ENCODE peak calls at places on chromosomes 3 and 15, in six cellular contexts. One of them, this sample, is unnamed.

GRCh38 chr15:58203537-58203936 is 65.4 kb downstream of the AQP9 start:
- DNase-seq in GM23248: peak; percentile 98
- DNase-seq in mesendoderm: no peak
- DNase-seq in AG04450: peak; percentile 96
- DNase-seq in caudate nucleus: no peak
- DNase-seq in dorsolateral prefrontal cortex: no peak
- DNase-seq in this sample: no peak

GRCh38 chr3:4313606-4314308 is 10.6 kb downstream of the SETMAR start:
- DNase-seq in mesendoderm: no peak
- DNase-seq in caudate nucleus: no peak
- DNase-seq in dorsolateral prefrontal cortex: no peak
- DNase-seq in AG04450: no peak
- DNase-seq in GM23248: no peak
- DNase-seq in this sample: no peak

GRCh38 chr3:141243295-141243707 is 11.7 kb downstream of the PXYLP1 start:
- DNase-seq in caudate nucleus: no peak
- DNase-seq in mesendoderm: peak; percentile 11
- DNase-seq in GM23248: peak; percentile 69
- DNase-seq in AG04450: no peak
- DNase-seq in dorsolateral prefrontal cortex: peak; percentile 50
- DNase-seq in this sample: peak; percentile 55

GRCh38 chr3:31533169-31533870 is 595 bp downstream of the STT3B start:
- DNase-seq in dorsolateral prefrontal cortex: peak; percentile 66
- DNase-seq in GM23248: peak; percentile 70
- DNase-seq in caudate nucleus: peak; percentile 22
- DNase-seq in mesendoderm: peak; percentile 47
- DNase-seq in AG04450: no peak
- DNase-seq in this sample: peak; percentile 58

GRCh38 chr15:80590772-80591355 is 104.2 kb upstream of the ABHD17C start:
- DNase-seq in AG04450: no peak
- DNase-seq in GM23248: no peak
- DNase-seq in caudate nucleus: no peak
- DNase-seq in dorsolateral prefrontal cortex: no peak
- DNase-seq in mesendoderm: no peak
- DNase-seq in this sample: no peak

GRCh38 chr3:194489736-194490612 is 3.2 kb upstream of the ATP13A3 start:
- DNase-seq in AG04450: no peak
- DNase-seq in dorsolateral prefrontal cortex: no peak
- DNase-seq in mesendoderm: no peak
- DNase-seq in GM23248: peak; percentile 67
- DNase-seq in caudate nucleus: no peak
- DNase-seq in this sample: no peak

GRCh38 chr3:128549283-128550112 is 56.5 kb upstream of the GATA2 start:
- DNase-seq in mesendoderm: peak; percentile 37
- DNase-seq in dorsolateral prefrontal cortex: no peak
- DNase-seq in GM23248: peak; percentile 86
- DNase-seq in AG04450: peak; percentile 36
- DNase-seq in caudate nucleus: no peak
- DNase-seq in this sample: no peak

GRCh38 chr15:47756872-47757271 is 39.6 kb downstream of the SEMA6D start:
- DNase-seq in caudate nucleus: no peak
- DNase-seq in AG04450: peak; percentile 44
- DNase-seq in GM23248: peak; percentile 92
- DNase-seq in mesendoderm: peak; percentile 66
- DNase-seq in dorsolateral prefrontal cortex: no peak
- DNase-seq in this sample: no peak

GRCh38 chr15:29074045-29074444 is 188.3 kb downstream of the APBA2 start:
- DNase-seq in dorsolateral prefrontal cortex: no peak
- DNase-seq in GM23248: no peak
- DNase-seq in AG04450: no peak
- DNase-seq in caudate nucleus: no peak
- DNase-seq in mesendoderm: no peak
- DNase-seq in this sample: no peak

GRCh38 chr3:74121761-74122160 is 492.7 kb downstream of the CNTN3 start:
- DNase-seq in caudate nucleus: no peak
- DNase-seq in dorsolateral prefrontal cortex: no peak
- DNase-seq in GM23248: no peak
- DNase-seq in mesendoderm: no peak
- DNase-seq in AG04450: no peak
- DNase-seq in this sample: no peak

GRCh38 chr15:63420333-63420741 is 38.7 kb upstream of the CA12 start:
- DNase-seq in dorsolateral prefrontal cortex: no peak
- DNase-seq in caudate nucleus: no peak
- DNase-seq in mesendoderm: peak; percentile 52
- DNase-seq in GM23248: peak; percentile 49
- DNase-seq in AG04450: no peak
- DNase-seq in this sample: no peak

GRCh38 chr15:34799149-34799824 is 3.9 kb upstream of the ACTC1 start:
- DNase-seq in mesendoderm: peak; percentile 92
- DNase-seq in caudate nucleus: no peak
- DNase-seq in GM23248: no peak
- DNase-seq in dorsolateral prefrontal cortex: peak; percentile 48
- DNase-seq in AG04450: no peak
- DNase-seq in this sample: no peak

GRCh38 chr3:187913617-187914033 is 168.4 kb upstream of the BCL6 start:
- DNase-seq in mesendoderm: no peak
- DNase-seq in AG04450: peak; percentile 57
- DNase-seq in GM23248: peak; percentile 35
- DNase-seq in dorsolateral prefrontal cortex: no peak
- DNase-seq in caudate nucleus: no peak
- DNase-seq in this sample: no peak

GRCh38 chr15:29086891-29087290 is 182.7 kb downstream of the NSMCE3 start:
- DNase-seq in mesendoderm: no peak
- DNase-seq in caudate nucleus: no peak
- DNase-seq in dorsolateral prefrontal cortex: peak; percentile 35
- DNase-seq in GM23248: no peak
- DNase-seq in AG04450: no peak
- DNase-seq in this sample: no peak

GRCh38 chr15:47908950-47909670 is 191.8 kb downstream of the SEMA6D start:
- DNase-seq in dorsolateral prefrontal cortex: no peak
- DNase-seq in mesendoderm: no peak
- DNase-seq in AG04450: no peak
- DNase-seq in GM23248: peak; percentile 6
- DNase-seq in caudate nucleus: no peak
- DNase-seq in this sample: no peak

GRCh38 chr3:149273096-149273751 is 51.6 kb upstream of the CP start:
- DNase-seq in mesendoderm: peak; percentile 91
- DNase-seq in dorsolateral prefrontal cortex: no peak
- DNase-seq in caudate nucleus: no peak
- DNase-seq in AG04450: peak; percentile 79
- DNase-seq in GM23248: peak; percentile 93
- DNase-seq in this sample: no peak

GRCh38 chr3:192207661-192208060 is 519.7 kb downstream of the FGF12 start:
- DNase-seq in GM23248: no peak
- DNase-seq in dorsolateral prefrontal cortex: no peak
- DNase-seq in caudate nucleus: no peak
- DNase-seq in mesendoderm: no peak
- DNase-seq in AG04450: no peak
- DNase-seq in this sample: no peak

GRCh38 chr3:16088496-16088895 is 86.0 kb upstream of the GALNT15 start:
- DNase-seq in GM23248: peak; percentile 66
- DNase-seq in mesendoderm: no peak
- DNase-seq in AG04450: no peak
- DNase-seq in dorsolateral prefrontal cortex: no peak
- DNase-seq in caudate nucleus: no peak
- DNase-seq in this sample: no peak

GRCh38 chr15:73927003-73927475 is 777 bp downstream of the LOXL1 start:
- DNase-seq in AG04450: no peak
- DNase-seq in GM23248: peak; percentile 66
- DNase-seq in dorsolateral prefrontal cortex: no peak
- DNase-seq in mesendoderm: peak; percentile 70
- DNase-seq in caudate nucleus: no peak
- DNase-seq in this sample: peak; percentile 22

GRCh38 chr15:88775776-88776175 is 27.5 kb upstream of the ACAN start:
- DNase-seq in mesendoderm: no peak
- DNase-seq in GM23248: no peak
- DNase-seq in dorsolateral prefrontal cortex: no peak
- DNase-seq in AG04450: no peak
- DNase-seq in caudate nucleus: no peak
- DNase-seq in this sample: no peak

GRCh38 chr15:74243431-74243830 is 7.3 kb downstream of the CCDC33 start:
- DNase-seq in AG04450: no peak
- DNase-seq in GM23248: no peak
- DNase-seq in caudate nucleus: no peak
- DNase-seq in mesendoderm: no peak
- DNase-seq in dorsolateral prefrontal cortex: no peak
- DNase-seq in this sample: no peak

GRCh38 chr3:38555926-38556325 is 59.8 kb downstream of the EXOG start:
- DNase-seq in dorsolateral prefrontal cortex: no peak
- DNase-seq in mesendoderm: no peak
- DNase-seq in AG04450: no peak
- DNase-seq in GM23248: no peak
- DNase-seq in caudate nucleus: no peak
- DNase-seq in this sample: no peak

GRCh38 chr15:26050979-26051378 is 187.9 kb upstream of the ATP10A start:
- DNase-seq in dorsolateral prefrontal cortex: no peak
- DNase-seq in caudate nucleus: no peak
- DNase-seq in mesendoderm: no peak
- DNase-seq in AG04450: no peak
- DNase-seq in GM23248: no peak
- DNase-seq in this sample: no peak

GRCh38 chr15:68842958-68843357 is 22.3 kb upstream of the ANP32A start:
- DNase-seq in AG04450: no peak
- DNase-seq in GM23248: no peak
- DNase-seq in mesendoderm: no peak
- DNase-seq in dorsolateral prefrontal cortex: no peak
- DNase-seq in caudate nucleus: no peak
- DNase-seq in this sample: no peak

GRCh38 chr3:45547764-45548683 is 46.5 kb upstream of the LIMD1 start:
- DNase-seq in mesendoderm: no peak
- DNase-seq in GM23248: peak; percentile 88
- DNase-seq in dorsolateral prefrontal cortex: no peak
- DNase-seq in AG04450: no peak
- DNase-seq in caudate nucleus: no peak
- DNase-seq in this sample: no peak

GRCh38 chr3:39146611-39147373 is 6.6 kb downstream of the CSRNP1 start:
- DNase-seq in caudate nucleus: no peak
- DNase-seq in mesendoderm: peak; percentile 91
- DNase-seq in AG04450: peak; percentile 97
- DNase-seq in GM23248: peak; percentile 95
- DNase-seq in dorsolateral prefrontal cortex: peak; percentile 75
- DNase-seq in this sample: peak; percentile 59

GRCh38 chr3:61158152-61158551 is 93.1 kb downstream of the FHIT start:
- DNase-seq in GM23248: no peak
- DNase-seq in AG04450: no peak
- DNase-seq in mesendoderm: no peak
- DNase-seq in caudate nucleus: no peak
- DNase-seq in dorsolateral prefrontal cortex: no peak
- DNase-seq in this sample: no peak

GRCh38 chr15:21260966-21261395 is 179.3 kb downstream of the POTEB3 start:
- DNase-seq in dorsolateral prefrontal cortex: peak; percentile 46
- DNase-seq in GM23248: no peak
- DNase-seq in mesendoderm: no peak
- DNase-seq in AG04450: no peak
- DNase-seq in caudate nucleus: no peak
- DNase-seq in this sample: no peak

GRCh38 chr3:34002569-34003100 is 204.2 kb downstream of the PDCD6IP start:
- DNase-seq in dorsolateral prefrontal cortex: no peak
- DNase-seq in mesendoderm: no peak
- DNase-seq in caudate nucleus: no peak
- DNase-seq in AG04450: no peak
- DNase-seq in GM23248: no peak
- DNase-seq in this sample: no peak

GRCh38 chr3:41274944-41275668 is 75.8 kb downstream of the CTNNB1 start:
- DNase-seq in mesendoderm: no peak
- DNase-seq in dorsolateral prefrontal cortex: no peak
- DNase-seq in GM23248: peak; percentile 88
- DNase-seq in caudate nucleus: no peak
- DNase-seq in AG04450: no peak
- DNase-seq in this sample: no peak

GRCh38 chr15:92833493-92834271 is 66.4 kb upstream of the CHD2 start:
- DNase-seq in mesendoderm: no peak
- DNase-seq in caudate nucleus: no peak
- DNase-seq in dorsolateral prefrontal cortex: no peak
- DNase-seq in AG04450: no peak
- DNase-seq in GM23248: no peak
- DNase-seq in this sample: no peak

GRCh38 chr15:92832992-92833438 is 67.1 kb upstream of the CHD2 start:
- DNase-seq in caudate nucleus: no peak
- DNase-seq in AG04450: no peak
- DNase-seq in dorsolateral prefrontal cortex: no peak
- DNase-seq in GM23248: peak; percentile 46
- DNase-seq in mesendoderm: no peak
- DNase-seq in this sample: no peak

GRCh38 chr15:92831459-92832229 is 68.5 kb upstream of the CHD2 start:
- DNase-seq in caudate nucleus: peak; percentile 65
- DNase-seq in GM23248: peak; percentile 92
- DNase-seq in mesendoderm: peak; percentile 99
- DNase-seq in dorsolateral prefrontal cortex: peak; percentile 93
- DNase-seq in AG04450: peak; percentile 89
- DNase-seq in this sample: peak; percentile 93

GRCh38 chr15:92829875-92830274 is 70.2 kb upstream of the CHD2 start:
- DNase-seq in caudate nucleus: no peak
- DNase-seq in dorsolateral prefrontal cortex: no peak
- DNase-seq in mesendoderm: no peak
- DNase-seq in GM23248: no peak
- DNase-seq in AG04450: no peak
- DNase-seq in this sample: no peak
- H3K27ac ChIP-seq in caudate nucleus: peak overlapping the region; percentile 98
- H3K27ac ChIP-seq in dorsolateral prefrontal cortex: peak overlapping the region; percentile 100
- H3K27ac ChIP-seq in mesendoderm: no peak overlapping the region
- H3K27ac ChIP-seq in GM23248: no peak overlapping the region
- H3K27ac ChIP-seq in AG04450: no peak overlapping the region
- H3K27ac ChIP-seq in this sample: no peak overlapping the region

GRCh38 chr3:25573386-25574171 is 91.1 kb downstream of the TOP2B start:
- DNase-seq in dorsolateral prefrontal cortex: no peak
- DNase-seq in mesendoderm: peak; percentile 53
- DNase-seq in GM23248: peak; percentile 48
- DNase-seq in AG04450: no peak
- DNase-seq in caudate nucleus: no peak
- DNase-seq in this sample: no peak
- H3K27ac ChIP-seq in dorsolateral prefrontal cortex: peak overlapping the region; percentile 56
- H3K27ac ChIP-seq in mesendoderm: no peak overlapping the region
- H3K27ac ChIP-seq in GM23248: peak overlapping the region; percentile 15
- H3K27ac ChIP-seq in AG04450: peak overlapping the region; percentile 70
- H3K27ac ChIP-seq in caudate nucleus: peak overlapping the region; percentile 49
- H3K27ac ChIP-seq in this sample: no peak overlapping the region

DNA sequence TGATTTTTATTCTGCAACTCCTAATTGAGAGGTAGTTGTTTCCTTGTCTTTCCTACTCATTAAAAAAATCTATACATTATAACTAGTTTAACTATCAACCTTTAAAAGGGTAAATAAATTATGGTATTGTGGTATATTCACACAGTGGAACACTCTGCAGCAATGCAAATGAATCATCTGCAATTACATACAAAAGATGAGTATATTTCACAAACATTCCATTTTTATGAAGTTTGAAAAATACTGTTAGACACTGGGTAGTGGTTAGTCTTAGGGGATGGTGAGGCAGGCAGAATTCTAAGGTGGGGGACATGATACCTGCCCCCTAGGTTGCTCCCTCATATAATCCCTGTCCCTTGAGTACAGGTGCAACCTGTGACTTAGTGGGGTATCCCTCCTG is 44.0 kb upstream of the MAGI1 start:
- DNase-seq in AG04450: no peak
- DNase-seq in mesendoderm: no peak
- DNase-seq in caudate nucleus: no peak
- DNase-seq in dorsolateral prefrontal cortex: no peak
- DNase-seq in GM23248: peak; percentile 34
- DNase-seq in this sample: no peak
- H3K27ac ChIP-seq in AG04450: no peak overlapping the region
- H3K27ac ChIP-seq in mesendoderm: no peak overlapping the region
- H3K27ac ChIP-seq in caudate nucleus: no peak overlapping the region
- H3K27ac ChIP-seq in dorsolateral prefrontal cortex: no peak overlapping the region
- H3K27ac ChIP-seq in GM23248: no peak overlapping the region
- H3K27ac ChIP-seq in this sample: no peak overlapping the region

GRCh38 chr3:170760174-170760526 is 109.8 kb downstream of the RPL22L1 start:
- DNase-seq in caudate nucleus: no peak
- DNase-seq in AG04450: no peak
- DNase-seq in dorsolateral prefrontal cortex: no peak
- DNase-seq in GM23248: peak; percentile 18
- DNase-seq in mesendoderm: no peak
- DNase-seq in this sample: no peak
- H3K27ac ChIP-seq in caudate nucleus: no peak overlapping the region
- H3K27ac ChIP-seq in AG04450: no peak overlapping the region
- H3K27ac ChIP-seq in dorsolateral prefrontal cortex: no peak overlapping the region
- H3K27ac ChIP-seq in GM23248: no peak overlapping the region
- H3K27ac ChIP-seq in mesendoderm: no peak overlapping the region
- H3K27ac ChIP-seq in this sample: no peak overlapping the region

This sample was measured in CD4-positive, alpha-beta T cell.